ENCODE peak calls at places on chromosomes 1 and 21, in five cellular contexts. One of them, this sample, is unnamed.

GRCh38 chr21:28142692-28143091 is 850.0 kb downstream of the LTN1 start:
- DNase-seq in CD8-positive, alpha-beta memory T cell: no peak
- DNase-seq in adrenal gland: no peak
- DNase-seq in CD4-positive, CD25-positive, alpha-beta regulatory T cell: no peak
- DNase-seq in bronchial epithelial cell: peak; percentile 81
- DNase-seq in this sample: no peak

GRCh38 chr1:174956976-174957375 is 42.8 kb upstream of the CACYBP start:
- DNase-seq in CD8-positive, alpha-beta memory T cell: no peak
- DNase-seq in adrenal gland: no peak
- DNase-seq in CD4-positive, CD25-positive, alpha-beta regulatory T cell: no peak
- DNase-seq in bronchial epithelial cell: no peak
- DNase-seq in this sample: no peak

GRCh38 chr21:38823737-38824123 is 18.0 kb downstream of the ETS2 start:
- DNase-seq in CD8-positive, alpha-beta memory T cell: no peak
- DNase-seq in adrenal gland: no peak
- DNase-seq in CD4-positive, CD25-positive, alpha-beta regulatory T cell: no peak
- DNase-seq in bronchial epithelial cell: no peak
- DNase-seq in this sample: no peak

GRCh38 chr1:77536813-77537212 is 145.6 kb downstream of the ZZZ3 start:
- DNase-seq in CD8-positive, alpha-beta memory T cell: no peak
- DNase-seq in adrenal gland: no peak
- DNase-seq in CD4-positive, CD25-positive, alpha-beta regulatory T cell: no peak
- DNase-seq in bronchial epithelial cell: peak; percentile 93
- DNase-seq in this sample: no peak

GRCh38 chr1:119139857-119140176 is 636 bp downstream of the WARS2 start:
- DNase-seq in CD8-positive, alpha-beta memory T cell: no peak
- DNase-seq in adrenal gland: no peak
- DNase-seq in CD4-positive, CD25-positive, alpha-beta regulatory T cell: no peak
- DNase-seq in bronchial epithelial cell: no peak
- DNase-seq in this sample: no peak

GRCh38 chr1:209884249-209884648 is 53.8 kb upstream of the SYT14 start:
- DNase-seq in CD8-positive, alpha-beta memory T cell: no peak
- DNase-seq in adrenal gland: no peak
- DNase-seq in CD4-positive, CD25-positive, alpha-beta regulatory T cell: no peak
- DNase-seq in bronchial epithelial cell: peak; percentile 53
- DNase-seq in this sample: no peak

GRCh38 chr1:57017201-57017600 is 51.4 kb upstream of the C8B start:
- DNase-seq in CD8-positive, alpha-beta memory T cell: no peak
- DNase-seq in adrenal gland: no peak
- DNase-seq in CD4-positive, CD25-positive, alpha-beta regulatory T cell: no peak
- DNase-seq in bronchial epithelial cell: peak; percentile 12
- DNase-seq in this sample: no peak

GRCh38 chr1:157119448-157119847 is 18.7 kb downstream of the ETV3 start:
- DNase-seq in CD8-positive, alpha-beta memory T cell: no peak
- DNase-seq in adrenal gland: no peak
- DNase-seq in CD4-positive, CD25-positive, alpha-beta regulatory T cell: no peak
- DNase-seq in bronchial epithelial cell: no peak
- DNase-seq in this sample: no peak

GRCh38 chr1:228404107-228404720 is 2.4 kb downstream of the TRIM11 start:
- DNase-seq in CD8-positive, alpha-beta memory T cell: no peak
- DNase-seq in adrenal gland: peak; percentile 16
- DNase-seq in CD4-positive, CD25-positive, alpha-beta regulatory T cell: peak; percentile 61
- DNase-seq in bronchial epithelial cell: no peak
- DNase-seq in this sample: peak; percentile 59

GRCh38 chr1:63618001-63618400 is 24.8 kb downstream of the PGM1 start:
- DNase-seq in CD8-positive, alpha-beta memory T cell: no peak
- DNase-seq in adrenal gland: no peak
- DNase-seq in CD4-positive, CD25-positive, alpha-beta regulatory T cell: no peak
- DNase-seq in bronchial epithelial cell: no peak
- DNase-seq in this sample: no peak

GRCh38 chr1:35808376-35809155 is 750 bp downstream of the AGO4 start:
- DNase-seq in CD8-positive, alpha-beta memory T cell: no peak
- DNase-seq in adrenal gland: peak; percentile 42
- DNase-seq in CD4-positive, CD25-positive, alpha-beta regulatory T cell: peak; percentile 36
- DNase-seq in bronchial epithelial cell: peak; percentile 21
- DNase-seq in this sample: no peak

GRCh38 chr1:27366411-27367159 is at the start of gene MAP3K6:
- DNase-seq in CD8-positive, alpha-beta memory T cell: no peak
- DNase-seq in adrenal gland: peak; percentile 90
- DNase-seq in CD4-positive, CD25-positive, alpha-beta regulatory T cell: peak; percentile 49
- DNase-seq in bronchial epithelial cell: peak; percentile 86
- DNase-seq in this sample: no peak

GRCh38 chr1:8663915-8664331 is 153.5 kb downstream of the RERE start:
- DNase-seq in CD8-positive, alpha-beta memory T cell: no peak
- DNase-seq in adrenal gland: no peak
- DNase-seq in CD4-positive, CD25-positive, alpha-beta regulatory T cell: peak; percentile 67
- DNase-seq in bronchial epithelial cell: no peak
- DNase-seq in this sample: no peak

GRCh38 chr1:19437911-19438310 is 47.4 kb downstream of the CAPZB start:
- DNase-seq in CD8-positive, alpha-beta memory T cell: no peak
- DNase-seq in adrenal gland: peak; percentile 63
- DNase-seq in CD4-positive, CD25-positive, alpha-beta regulatory T cell: no peak
- DNase-seq in bronchial epithelial cell: no peak
- DNase-seq in this sample: no peak

GRCh38 chr1:57770772-57771171 is 346.9 kb upstream of the DAB1 start:
- DNase-seq in CD8-positive, alpha-beta memory T cell: no peak
- DNase-seq in adrenal gland: no peak
- DNase-seq in CD4-positive, CD25-positive, alpha-beta regulatory T cell: peak; percentile 3
- DNase-seq in bronchial epithelial cell: peak; percentile 27
- DNase-seq in this sample: peak; percentile 35

GRCh38 chr1:203772836-203773235 is 7.9 kb downstream of the LAX1 start:
- DNase-seq in CD8-positive, alpha-beta memory T cell: no peak
- DNase-seq in adrenal gland: no peak
- DNase-seq in CD4-positive, CD25-positive, alpha-beta regulatory T cell: no peak
- DNase-seq in bronchial epithelial cell: no peak
- DNase-seq in this sample: no peak

GRCh38 chr1:183454377-183454776 is 17.9 kb upstream of the SMG7 start:
- DNase-seq in CD8-positive, alpha-beta memory T cell: no peak
- DNase-seq in adrenal gland: no peak
- DNase-seq in CD4-positive, CD25-positive, alpha-beta regulatory T cell: no peak
- DNase-seq in bronchial epithelial cell: peak; percentile 42
- DNase-seq in this sample: no peak

GRCh38 chr1:227938911-227939790 is 8.6 kb downstream of the WNT9A start:
- DNase-seq in CD8-positive, alpha-beta memory T cell: no peak
- DNase-seq in adrenal gland: peak; percentile 9
- DNase-seq in CD4-positive, CD25-positive, alpha-beta regulatory T cell: no peak
- DNase-seq in bronchial epithelial cell: no peak
- DNase-seq in this sample: no peak

GRCh38 chr1:110053557-110054428 is 16.7 kb downstream of the ALX3 start:
- DNase-seq in CD8-positive, alpha-beta memory T cell: peak; percentile 39
- DNase-seq in adrenal gland: peak; percentile 76
- DNase-seq in CD4-positive, CD25-positive, alpha-beta regulatory T cell: peak; percentile 48
- DNase-seq in bronchial epithelial cell: peak; percentile 33
- DNase-seq in this sample: no peak

GRCh38 chr1:90926971-90927370 is 94.9 kb downstream of the ZNF644 start:
- DNase-seq in CD8-positive, alpha-beta memory T cell: no peak
- DNase-seq in adrenal gland: no peak
- DNase-seq in CD4-positive, CD25-positive, alpha-beta regulatory T cell: no peak
- DNase-seq in bronchial epithelial cell: no peak
- DNase-seq in this sample: no peak

GRCh38 chr1:89727517-89728312 is 93.1 kb upstream of the LRRC8D start:
- DNase-seq in CD8-positive, alpha-beta memory T cell: no peak
- DNase-seq in adrenal gland: no peak
- DNase-seq in CD4-positive, CD25-positive, alpha-beta regulatory T cell: no peak
- DNase-seq in bronchial epithelial cell: no peak
- DNase-seq in this sample: no peak

DNA sequence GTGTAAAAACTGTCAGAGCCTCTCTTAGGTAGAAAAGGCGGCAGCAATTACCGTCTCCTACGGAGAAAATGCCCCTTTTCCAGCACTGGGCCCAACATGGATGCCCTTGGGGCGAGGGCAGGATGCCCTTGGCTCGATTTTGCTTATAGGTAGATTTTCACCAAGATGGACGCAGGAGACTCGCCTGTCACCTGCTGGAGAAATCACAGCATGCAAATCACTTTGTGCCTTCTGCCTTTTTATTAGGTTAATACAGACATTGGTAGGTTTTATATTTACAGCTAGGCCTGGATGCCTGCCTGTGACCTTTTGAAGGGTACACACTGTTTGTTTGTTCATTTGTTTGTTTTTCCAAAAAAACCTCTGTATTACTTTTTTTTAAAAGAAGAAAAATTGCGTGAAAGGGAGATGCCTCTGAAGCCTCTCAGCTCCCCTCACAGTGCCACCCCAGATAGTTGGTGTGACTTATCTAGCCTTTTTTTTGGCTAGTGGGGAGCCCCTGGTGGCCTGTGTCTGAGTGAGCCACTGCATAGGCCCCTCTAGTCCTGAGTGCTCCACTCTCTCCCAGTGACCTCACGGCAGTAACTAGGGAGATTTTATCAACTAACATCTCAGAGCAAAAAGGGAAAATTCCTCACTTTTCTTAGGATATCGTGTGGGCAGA is 2.5 kb downstream of the ATP1B1 start:
- DNase-seq in CD8-positive, alpha-beta memory T cell: no peak
- DNase-seq in adrenal gland: peak; percentile 52
- DNase-seq in CD4-positive, CD25-positive, alpha-beta regulatory T cell: peak; percentile 65
- DNase-seq in bronchial epithelial cell: no peak
- DNase-seq in this sample: no peak
- H3K4me3 ChIP-seq in CD8-positive, alpha-beta memory T cell: no peak overlapping the region
- H3K4me3 ChIP-seq in adrenal gland: no peak overlapping the region
- H3K4me3 ChIP-seq in CD4-positive, CD25-positive, alpha-beta regulatory T cell: peak overlapping the region; percentile 90
- H3K4me3 ChIP-seq in bronchial epithelial cell: peak overlapping the region; percentile 73
- H3K4me3 ChIP-seq in this sample: no peak overlapping the region

GRCh38 chr21:45557611-45558043 is 15.4 kb upstream of the SLC19A1 start:
- DNase-seq in CD8-positive, alpha-beta memory T cell: no peak
- DNase-seq in adrenal gland: peak; percentile 13
- DNase-seq in CD4-positive, CD25-positive, alpha-beta regulatory T cell: no peak
- DNase-seq in bronchial epithelial cell: no peak
- DNase-seq in this sample: no peak

GRCh38 chr21:45555557-45556301 is 13.5 kb upstream of the SLC19A1 start:
- DNase-seq in CD8-positive, alpha-beta memory T cell: no peak
- DNase-seq in adrenal gland: peak; percentile 84
- DNase-seq in CD4-positive, CD25-positive, alpha-beta regulatory T cell: no peak
- DNase-seq in bronchial epithelial cell: peak; percentile 70
- DNase-seq in this sample: no peak

GRCh38 chr21:45555251-45555556 is 13.0 kb upstream of the SLC19A1 start:
- DNase-seq in CD8-positive, alpha-beta memory T cell: no peak
- DNase-seq in adrenal gland: no peak
- DNase-seq in CD4-positive, CD25-positive, alpha-beta regulatory T cell: no peak
- DNase-seq in bronchial epithelial cell: no peak
- DNase-seq in this sample: no peak

GRCh38 chr21:45556645-45557601 is 14.7 kb upstream of the SLC19A1 start:
- DNase-seq in CD8-positive, alpha-beta memory T cell: no peak
- DNase-seq in adrenal gland: peak; percentile 25
- DNase-seq in CD4-positive, CD25-positive, alpha-beta regulatory T cell: no peak
- DNase-seq in bronchial epithelial cell: no peak
- DNase-seq in this sample: no peak

DNA sequence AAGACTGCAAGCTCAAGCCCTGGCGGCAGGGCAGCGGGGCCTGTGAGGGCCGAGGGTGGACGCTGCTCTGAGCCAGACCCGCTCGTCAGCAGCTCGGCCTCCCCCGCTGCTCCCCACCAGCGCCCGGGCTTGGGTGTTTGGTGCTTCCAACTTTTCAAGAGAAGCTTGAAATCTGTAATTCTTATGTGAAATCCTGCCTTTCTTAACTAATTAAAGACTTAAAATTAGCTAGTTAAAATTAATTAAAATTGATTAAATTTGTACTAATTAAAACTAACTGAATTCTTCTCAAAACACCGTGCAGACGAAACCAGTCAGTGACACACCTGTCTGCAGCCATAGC is 14.0 kb upstream of the SLC19A1 start:
- DNase-seq in CD8-positive, alpha-beta memory T cell: no peak
- DNase-seq in adrenal gland: no peak
- DNase-seq in CD4-positive, CD25-positive, alpha-beta regulatory T cell: no peak
- DNase-seq in bronchial epithelial cell: no peak
- DNase-seq in this sample: no peak
- H3K4me3 ChIP-seq in CD8-positive, alpha-beta memory T cell: no peak overlapping the region
- H3K4me3 ChIP-seq in adrenal gland: no peak overlapping the region
- H3K4me3 ChIP-seq in CD4-positive, CD25-positive, alpha-beta regulatory T cell: no peak overlapping the region
- H3K4me3 ChIP-seq in bronchial epithelial cell: peak overlapping the region; percentile 44
- H3K4me3 ChIP-seq in this sample: no peak overlapping the region

GRCh38 chr1:31669433-31669785 is 24.7 kb upstream of the PEF1 start:
- DNase-seq in CD8-positive, alpha-beta memory T cell: no peak
- DNase-seq in adrenal gland: no peak
- DNase-seq in CD4-positive, CD25-positive, alpha-beta regulatory T cell: no peak
- DNase-seq in bronchial epithelial cell: no peak
- DNase-seq in this sample: no peak
- H3K4me3 ChIP-seq in CD8-positive, alpha-beta memory T cell: no peak overlapping the region
- H3K4me3 ChIP-seq in adrenal gland: no peak overlapping the region
- H3K4me3 ChIP-seq in CD4-positive, CD25-positive, alpha-beta regulatory T cell: no peak overlapping the region
- H3K4me3 ChIP-seq in bronchial epithelial cell: no peak overlapping the region
- H3K4me3 ChIP-seq in this sample: no peak overlapping the region

GRCh38 chr1:62194651-62195282 is at the start of gene L1TD1:
- DNase-seq in CD8-positive, alpha-beta memory T cell: no peak
- DNase-seq in adrenal gland: peak; percentile 20
- DNase-seq in CD4-positive, CD25-positive, alpha-beta regulatory T cell: no peak
- DNase-seq in bronchial epithelial cell: no peak
- DNase-seq in this sample: no peak
- H3K4me3 ChIP-seq in CD8-positive, alpha-beta memory T cell: no peak within 1 kb of the TSS
- H3K4me3 ChIP-seq in adrenal gland: no peak within 1 kb of the TSS
- H3K4me3 ChIP-seq in CD4-positive, CD25-positive, alpha-beta regulatory T cell: no peak within 1 kb of the TSS
- H3K4me3 ChIP-seq in bronchial epithelial cell: no peak within 1 kb of the TSS
- H3K4me3 ChIP-seq in this sample: no peak within 1 kb of the TSS

GRCh38 chr1:31669786-31670582 is 25.3 kb upstream of the PEF1 start:
- DNase-seq in CD8-positive, alpha-beta memory T cell: peak; percentile 19
- DNase-seq in adrenal gland: peak; percentile 82
- DNase-seq in CD4-positive, CD25-positive, alpha-beta regulatory T cell: peak; percentile 19
- DNase-seq in bronchial epithelial cell: peak; percentile 83
- DNase-seq in this sample: peak; percentile 68
- H3K4me3 ChIP-seq in CD8-positive, alpha-beta memory T cell: peak overlapping the region; percentile 6
- H3K4me3 ChIP-seq in adrenal gland: no peak overlapping the region
- H3K4me3 ChIP-seq in CD4-positive, CD25-positive, alpha-beta regulatory T cell: no peak overlapping the region
- H3K4me3 ChIP-seq in bronchial epithelial cell: peak overlapping the region; percentile 1
- H3K4me3 ChIP-seq in this sample: peak overlapping the region; percentile 60

GRCh38 chr1:160205242-160205973 is at the start of gene PEA15:
- DNase-seq in CD8-positive, alpha-beta memory T cell: peak; percentile 58
- DNase-seq in adrenal gland: peak; percentile 73
- DNase-seq in CD4-positive, CD25-positive, alpha-beta regulatory T cell: peak; percentile 71
- DNase-seq in bronchial epithelial cell: no peak
- DNase-seq in this sample: peak; percentile 8

GRCh38 chr1:160207118-160207650 is 2.0 kb downstream of the PEA15 start:
- DNase-seq in CD8-positive, alpha-beta memory T cell: no peak
- DNase-seq in adrenal gland: no peak
- DNase-seq in CD4-positive, CD25-positive, alpha-beta regulatory T cell: no peak
- DNase-seq in bronchial epithelial cell: no peak
- DNase-seq in this sample: no peak

GRCh38 chr1:160206421-160207117 is 1.4 kb downstream of the PEA15 start:
- DNase-seq in CD8-positive, alpha-beta memory T cell: no peak
- DNase-seq in adrenal gland: no peak
- DNase-seq in CD4-positive, CD25-positive, alpha-beta regulatory T cell: no peak
- DNase-seq in bronchial epithelial cell: peak; percentile 72
- DNase-seq in this sample: no peak

GRCh38 chr1:160205974-160206369 is 788 bp downstream of the PEA15 start:
- DNase-seq in CD8-positive, alpha-beta memory T cell: peak; percentile 44
- DNase-seq in adrenal gland: peak; percentile 58
- DNase-seq in CD4-positive, CD25-positive, alpha-beta regulatory T cell: peak; percentile 66
- DNase-seq in bronchial epithelial cell: peak; percentile 78
- DNase-seq in this sample: no peak

GRCh38 chr1:160204526-160205241 is 500 bp upstream of the PEA15 start:
- DNase-seq in CD8-positive, alpha-beta memory T cell: no peak
- DNase-seq in adrenal gland: no peak
- DNase-seq in CD4-positive, CD25-positive, alpha-beta regulatory T cell: no peak
- DNase-seq in bronchial epithelial cell: no peak
- DNase-seq in this sample: no peak
- H3K4me3 ChIP-seq in CD8-positive, alpha-beta memory T cell: peak overlapping the region; percentile 25
- H3K4me3 ChIP-seq in adrenal gland: no peak overlapping the region
- H3K4me3 ChIP-seq in CD4-positive, CD25-positive, alpha-beta regulatory T cell: no peak overlapping the region
- H3K4me3 ChIP-seq in bronchial epithelial cell: peak overlapping the region; percentile 21
- H3K4me3 ChIP-seq in this sample: peak overlapping the region; percentile 44

GRCh38 chr1:205505076-205505729 is 734 bp downstream of the CDK18 start:
- DNase-seq in CD8-positive, alpha-beta memory T cell: no peak
- DNase-seq in adrenal gland: no peak
- DNase-seq in CD4-positive, CD25-positive, alpha-beta regulatory T cell: no peak
- DNase-seq in bronchial epithelial cell: peak; percentile 5
- DNase-seq in this sample: no peak
- H3K4me3 ChIP-seq in CD8-positive, alpha-beta memory T cell: peak overlapping the region; percentile 57
- H3K4me3 ChIP-seq in adrenal gland: no peak overlapping the region
- H3K4me3 ChIP-seq in CD4-positive, CD25-positive, alpha-beta regulatory T cell: peak overlapping the region; percentile 40
- H3K4me3 ChIP-seq in bronchial epithelial cell: peak overlapping the region; percentile 52
- H3K4me3 ChIP-seq in this sample: peak overlapping the region; percentile 65

This sample was measured in Jurkat, Clone E6-1.